ENCODE peak calls at places on chromosomes 7 and 10, in five cellular contexts. U, K, N, Y and Z are unnamed samples.
A peak's percentile ranks its signal among the peaks of the same experiment; 100 is the strongest.

GRCh38 chr7:55365103-55365679 is at the start of gene LANCL2:
- DNase-seq in N (no peak), K (peak; percentile 49), Y (no peak), U (peak; percentile 69), Z (no peak)

GRCh38 chr10:75651452-75651851 is 220.0 kb downstream of the LRMDA start:
- DNase-seq in K (no peak), Y (no peak), U (no peak), N (no peak), Z (no peak)

GRCh38 chr10:33223326-33224014 is 111.0 kb downstream of the NRP1 start:
- DNase-seq in N (no peak), Y (no peak), U (no peak), K (no peak), Z (no peak)

GRCh38 chr7:29146082-29146706 is at the start of gene CPVL:
- DNase-seq in K (peak; percentile 8), U (peak; percentile 65), N (peak; percentile 53), Y (no peak), Z (no peak)

GRCh38 chr10:113094114-113094486 is 144.1 kb downstream of the TCF7L2 start:
- DNase-seq in N (no peak), Y (peak; percentile 38), U (no peak), K (peak; percentile 39), Z (no peak)

GRCh38 chr7:19113855-19114590 is 3.4 kb downstream of the TWIST1 start:
- DNase-seq in U (no peak), Y (no peak), K (no peak), N (no peak), Z (no peak)

GRCh38 chr10:72356987-72357386 is 2.3 kb upstream of the DNAJB12 start:
- DNase-seq in N (no peak), K (no peak), Y (no peak), U (no peak), Z (no peak)

GRCh38 chr10:100825946-100826660 is 80.7 kb downstream of the PAX2 start:
- DNase-seq in U (no peak), K (no peak), Y (no peak), N (no peak), Z (peak; percentile 48)

GRCh38 chr7:157690058-157690832 is 353.4 kb downstream of the DNAJB6 start:
- DNase-seq in U (peak; percentile 33), N (no peak), K (no peak), Y (no peak), Z (peak; percentile 28)

GRCh38 chr10:35765039-35765662 is 123.1 kb upstream of the FZD8 start:
- DNase-seq in N (no peak), Y (no peak), K (no peak), U (no peak), Z (no peak)
- H3K4me3 ChIP-seq in N (no peak overlapping the region), Y (no peak overlapping the region), K (no peak overlapping the region), U (peak overlapping the region; percentile 29), Z (no peak overlapping the region)

GRCh38 chr10:21260060-21260792 is 265.3 kb downstream of the SKIDA1 start:
- DNase-seq in U (no peak), K (peak; percentile 46), N (peak; percentile 49), Y (no peak), Z (no peak)

GRCh38 chr10:21261705-21262285 is 263.7 kb downstream of the SKIDA1 start:
- DNase-seq in N (no peak), U (no peak), Y (no peak), K (no peak), Z (no peak)

GRCh38 chr10:21257191-21257590 is 268.3 kb downstream of the SKIDA1 start:
- DNase-seq in N (no peak), U (no peak), Y (no peak), K (no peak), Z (no peak)

GRCh38 chr10:21260793-21261149 is 264.7 kb downstream of the SKIDA1 start:
- DNase-seq in N (no peak), K (peak; percentile 22), Y (no peak), U (no peak), Z (no peak)

DNA sequence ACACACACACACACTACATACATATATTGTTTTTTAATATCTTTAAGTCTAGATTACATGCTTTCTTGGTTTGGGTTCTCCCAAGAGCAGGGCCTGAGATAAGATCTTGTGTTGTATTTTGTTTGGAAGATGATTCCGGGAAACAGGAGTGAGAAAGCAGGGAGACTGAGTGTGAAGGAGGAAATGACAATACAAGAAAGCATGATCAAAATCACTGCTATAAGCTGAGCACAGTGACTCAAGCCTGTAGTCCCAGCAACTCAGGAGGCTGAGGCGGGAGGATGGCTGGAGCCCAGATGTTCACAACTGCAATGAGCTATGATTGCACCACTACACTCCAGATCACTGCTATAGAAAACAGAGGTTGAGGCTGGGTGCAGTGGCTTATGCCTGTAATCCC is 267.6 kb downstream of the SKIDA1 start:
- DNase-seq in Y (no peak), K (peak; percentile 41), N (no peak), U (no peak), Z (no peak)
- H3K4me3 ChIP-seq in Y (no peak overlapping the region), K (no peak overlapping the region), N (no peak overlapping the region), U (no peak overlapping the region), Z (no peak overlapping the region)

GRCh38 chr7:67380858-67381257 is 384.2 kb downstream of the TYW1 start:
- DNase-seq in N (no peak), Y (no peak), K (no peak), U (no peak), Z (no peak)

GRCh38 chr7:67377939-67378862 is 381.6 kb downstream of the TYW1 start:
- DNase-seq in N (peak; percentile 38), K (peak; percentile 77), Y (peak; percentile 29), U (peak; percentile 75), Z (peak; percentile 88)

GRCh38 chr7:67375427-67375826 is 378.8 kb downstream of the TYW1 start:
- DNase-seq in Y (no peak), N (no peak), U (no peak), K (no peak), Z (no peak)

DNA sequence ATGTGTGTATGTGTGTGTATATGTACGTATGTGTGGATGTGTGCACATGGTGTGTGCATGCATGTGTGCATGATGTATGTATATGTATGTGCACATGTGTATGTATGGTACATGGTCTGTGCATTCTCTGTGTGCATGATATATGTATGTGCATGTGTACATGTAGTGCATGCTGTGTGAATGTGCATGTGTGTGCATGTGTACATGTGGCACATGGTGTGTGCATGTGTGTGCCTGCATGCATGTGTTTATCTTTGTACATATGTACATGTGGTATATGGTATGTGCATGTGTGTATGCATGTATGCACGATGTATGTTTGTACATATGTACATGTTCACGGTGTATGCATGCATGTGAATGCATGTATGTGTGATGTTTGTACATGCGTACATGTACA is 383.7 kb downstream of the TYW1 start:
- DNase-seq in U (no peak), K (no peak), Y (no peak), N (no peak), Z (no peak)
- H3K4me3 ChIP-seq in U (no peak overlapping the region), K (no peak overlapping the region), Y (no peak overlapping the region), N (no peak overlapping the region), Z (no peak overlapping the region)

DNA sequence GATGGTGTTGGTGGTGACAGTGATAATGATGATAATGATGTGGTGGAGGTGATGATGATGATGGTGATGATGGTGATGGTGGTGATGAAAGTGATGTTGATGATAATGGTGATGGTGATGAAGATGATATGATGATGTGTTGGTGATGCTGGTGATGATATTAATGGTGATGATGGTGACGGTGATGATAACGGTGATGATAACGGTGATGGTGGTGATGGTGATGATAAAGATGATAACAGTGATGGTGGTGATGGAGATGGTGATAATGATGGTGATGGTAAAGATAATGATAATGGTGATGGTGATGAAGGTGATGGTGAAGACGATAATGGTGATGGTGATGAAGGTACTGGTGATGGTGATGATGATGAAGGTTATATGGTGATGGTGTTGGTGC is 76.6 kb downstream of the UNCX start:
- DNase-seq in U (no peak), N (no peak), K (no peak), Y (no peak), Z (no peak)
- H3K4me3 ChIP-seq in U (no peak overlapping the region), N (no peak overlapping the region), K (no peak overlapping the region), Y (no peak overlapping the region), Z (no peak overlapping the region)